ENCODE peak calls at places on chromosomes 6 and 20, in five cellular contexts. J, N, P, W and D are unnamed samples.
A peak's percentile ranks its signal among the peaks of the same experiment; 100 is the strongest.

GRCh38 chr6:72826744-72827438 is 205.0 kb downstream of the KCNQ5 start:
- DNase-seq in W (no peak), P (peak; percentile 50), J (peak; percentile 86), N (peak; percentile 84), D (no peak)

GRCh38 chr20:38065764-38066375 is 32.3 kb downstream of the RPRD1B start:
- DNase-seq in N (no peak), W (peak; percentile 74), J (no peak), P (no peak), D (no peak)

GRCh38 chr6:53623497-53623896 is 42.1 kb downstream of the KLHL31 start:
- DNase-seq in J (peak; percentile 74), P (peak; percentile 29), N (peak; percentile 67), W (no peak), D (no peak)

GRCh38 chr6:137847748-137848147 is 19.3 kb upstream of the TNFAIP3 start:
- DNase-seq in W (no peak), N (no peak), J (no peak), P (no peak), D (no peak)

GRCh38 chr6:39791850-39792500 is at the start of gene DAAM2:
- DNase-seq in J (no peak), N (peak; percentile 48), P (peak; percentile 43), W (peak; percentile 92), D (no peak)

GRCh38 chr6:137264308-137265075 is 45.3 kb upstream of the IFNGR1 start:
- DNase-seq in N (peak; percentile 17), P (no peak), W (peak; percentile 48), J (no peak), D (no peak)

GRCh38 chr6:114312931-114313330 is 29.9 kb downstream of the HS3ST5 start:
- DNase-seq in W (no peak), P (no peak), J (peak; percentile 25), N (no peak), D (no peak)

GRCh38 chr20:1478566-1478965 is 11.9 kb upstream of the NSFL1C start:
- DNase-seq in P (peak; percentile 44), N (peak; percentile 79), W (no peak), J (peak; percentile 97), D (no peak)

GRCh38 chr6:129131282-129131681 is 248.3 kb downstream of the LAMA2 start:
- DNase-seq in J (no peak), N (peak; percentile 47), P (peak; percentile 86), W (peak; percentile 87), D (no peak)

GRCh38 chr20:58075980-58076749 is 152.3 kb downstream of the ANKRD60 start:
- DNase-seq in P (no peak), W (no peak), J (no peak), N (no peak), D (no peak)

GRCh38 chr6:38599966-38600550 is 39.7 kb downstream of the BTBD9 start:
- DNase-seq in N (peak; percentile 44), J (no peak), W (no peak), P (peak; percentile 47), D (no peak)

GRCh38 chr6:38603492-38603891 is 36.2 kb downstream of the BTBD9 start:
- DNase-seq in J (no peak), N (no peak), P (no peak), W (no peak), D (no peak)

GRCh38 chr6:38594008-38594665 is 45.6 kb downstream of the BTBD9 start:
- DNase-seq in W (no peak), J (no peak), N (no peak), P (no peak), D (no peak)

GRCh38 chr6:38603966-38604365 is 35.8 kb downstream of the BTBD9 start:
- DNase-seq in J (no peak), P (peak; percentile 77), N (peak; percentile 39), W (no peak), D (no peak)

GRCh38 chr6:38599261-38599660 is 40.5 kb downstream of the BTBD9 start:
- DNase-seq in J (no peak), N (no peak), W (no peak), P (no peak), D (no peak)
- H3K4me3 ChIP-seq in J (no peak overlapping the region), N (no peak overlapping the region), W (no peak overlapping the region), P (no peak overlapping the region), D (no peak overlapping the region)

GRCh38 chr20:64114356-64114971 is 7.1 kb upstream of the NPBWR2 start:
- DNase-seq in J (no peak), N (no peak), W (peak; percentile 33), P (no peak), D (no peak)

GRCh38 chr20:64116016-64116415 is 8.7 kb upstream of the NPBWR2 start:
- DNase-seq in P (no peak), W (peak; percentile 33), J (no peak), N (no peak), D (no peak)

GRCh38 chr20:64113796-64114355 is 6.5 kb upstream of the NPBWR2 start:
- DNase-seq in P (no peak), W (peak; percentile 12), N (no peak), J (no peak), D (no peak)

GRCh38 chr20:64116541-64117423 is 9.4 kb upstream of the NPBWR2 start:
- DNase-seq in W (peak; percentile 26), J (no peak), P (no peak), N (no peak), D (no peak)

DNA sequence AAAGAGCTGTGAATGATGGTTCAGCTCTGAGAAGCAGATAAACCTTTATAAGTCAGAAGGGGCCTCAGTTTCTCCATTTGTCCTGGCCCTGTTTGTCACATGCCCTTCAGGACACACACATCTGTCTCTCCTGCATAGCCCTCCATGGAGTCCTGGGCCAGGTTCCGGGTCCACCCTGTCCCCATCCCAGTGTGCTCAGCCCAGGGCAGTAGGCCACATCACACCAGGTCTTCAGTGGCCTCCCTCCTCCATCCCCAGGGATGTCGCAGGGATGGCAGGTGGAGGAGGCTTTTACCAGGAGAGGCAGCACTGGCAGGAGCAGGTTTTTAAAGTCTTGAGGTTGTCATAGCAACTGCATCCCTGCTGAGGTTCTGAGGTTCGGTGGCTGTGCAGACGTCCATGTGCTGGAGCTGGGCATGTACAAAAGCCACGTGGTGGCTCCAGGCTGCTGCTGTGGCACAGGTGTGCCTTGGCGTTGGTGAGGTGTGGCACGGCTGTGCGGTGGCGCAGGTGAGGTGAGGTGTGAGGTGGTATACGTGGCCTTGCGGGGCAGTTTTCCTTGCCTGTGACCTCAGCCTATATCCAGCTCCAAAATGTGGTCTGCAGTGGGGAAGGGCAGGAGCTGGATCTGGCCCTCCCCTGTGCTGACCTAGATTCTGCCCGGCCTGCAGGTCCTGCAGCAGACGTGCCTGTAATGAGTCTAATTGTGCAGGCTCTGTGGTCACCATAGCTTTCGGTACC is 8.0 kb upstream of the NPBWR2 start:
- DNase-seq in N (no peak), W (peak; percentile 9), P (no peak), J (no peak), D (no peak)
- H3K4me3 ChIP-seq in N (no peak overlapping the region), W (no peak overlapping the region), P (no peak overlapping the region), J (no peak overlapping the region), D (no peak overlapping the region)

GRCh38 chr6:6810727-6811126 is 222.2 kb downstream of the LY86 start:
- DNase-seq in W (no peak), J (no peak), N (no peak), P (no peak), D (no peak)
- H3K4me3 ChIP-seq in W (peak overlapping the region; percentile 31), J (peak overlapping the region; percentile 6), N (peak overlapping the region; percentile 32), P (peak overlapping the region; percentile 53), D (no peak overlapping the region)

DNA sequence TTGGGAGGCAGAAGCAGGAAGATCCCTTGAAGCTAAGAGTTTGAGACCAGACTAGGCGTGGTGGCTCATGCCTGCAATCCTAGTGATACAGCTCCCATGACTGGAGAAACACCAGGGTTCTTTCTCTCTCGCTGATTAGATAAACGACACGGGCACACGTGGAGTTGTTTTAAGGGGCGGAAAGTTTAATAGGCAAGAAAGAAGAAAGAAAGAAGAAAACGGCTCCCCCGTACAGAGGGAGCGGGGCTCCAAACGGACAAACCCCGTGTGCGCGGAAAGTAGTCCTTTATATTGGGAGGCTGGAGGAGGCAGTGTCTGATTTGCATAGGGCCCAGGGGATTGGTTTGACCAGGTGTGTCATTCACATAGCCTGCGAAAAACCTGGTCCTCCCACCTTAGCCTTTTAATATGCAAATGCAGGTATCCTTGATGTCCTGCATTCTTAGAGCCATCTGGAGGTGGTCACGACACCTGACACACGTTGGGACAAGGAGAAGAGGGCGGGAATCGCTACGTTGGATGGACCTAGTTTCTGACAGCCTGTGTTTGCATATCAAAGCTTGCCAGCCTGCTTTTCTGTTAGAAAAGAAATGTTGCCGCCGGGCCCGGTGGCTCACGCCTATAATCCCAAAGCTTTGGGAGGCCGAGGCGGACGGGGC is 12.0 kb upstream of the CLPSL2 start:
- DNase-seq in N (no peak), J (no peak), P (no peak), W (no peak), D (no peak)
- H3K4me3 ChIP-seq in N (no peak overlapping the region), J (no peak overlapping the region), P (no peak overlapping the region), W (no peak overlapping the region), D (no peak overlapping the region)

GRCh38 chr20:49185071-49185757 is 2.9 kb downstream of the STAU1 start:
- DNase-seq in N (no peak), P (no peak), W (no peak), J (no peak), D (no peak)
- H3K4me3 ChIP-seq in N (no peak overlapping the region), P (no peak overlapping the region), W (no peak overlapping the region), J (peak overlapping the region; percentile 85), D (no peak overlapping the region)

DNA sequence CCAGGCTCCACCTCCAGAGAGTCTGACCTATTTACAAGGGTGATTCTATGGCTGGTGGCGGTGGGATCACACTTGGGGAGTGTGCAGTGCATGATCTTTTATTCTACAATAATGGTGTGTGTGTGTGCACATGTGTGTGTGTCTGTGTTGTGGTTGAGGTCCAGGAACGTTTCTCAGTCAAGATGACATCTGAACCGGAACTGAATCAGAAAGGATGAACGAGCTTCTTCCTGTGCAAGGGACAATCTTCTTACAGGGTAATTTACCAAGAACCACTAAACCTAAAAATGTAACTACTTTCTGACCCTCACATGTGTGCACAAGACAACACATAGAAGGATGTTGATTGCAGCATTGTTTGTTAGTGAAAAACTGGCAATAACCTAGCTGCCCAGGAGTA is 8.6 kb downstream of the MMP9 start:
- DNase-seq in P (no peak), J (no peak), W (no peak), N (no peak), D (no peak)
- H3K4me3 ChIP-seq in P (no peak overlapping the region), J (no peak overlapping the region), W (no peak overlapping the region), N (no peak overlapping the region), D (no peak overlapping the region)